ENCODE peak calls at places on chromosome 16, in eight cellular contexts. Q is body of pancreas; K is Panc1; A is stomach; D is adrenal gland; S is psoas muscle; U is colonic mucosa; N is effector memory CD4-positive, alpha-beta T cell. F is an unnamed sample. For H3K4me1 and H3K36me3, the result is how much of the 10 kb centered on the place peaks cover.

GRCh38 chr16:67884-68789 is 4.3 kb downstream of the RHBDF1 start:
- DNase-seq in S (peak), U (no peak), N (no peak), A (no peak), D (no peak), Q (no peak), K (no peak), F (peak)

GRCh38 chr16:9371713-9372448 is 280.4 kb downstream of the HAPSTR1 start:
- DNase-seq in D (no peak), U (no peak), S (no peak), N (no peak), K (no peak), Q (no peak), A (no peak), F (no peak)

GRCh38 chr16:88634141-88634993 is 4.0 kb upstream of the IL17C start:
- DNase-seq in S (no peak), N (peak), A (peak), D (no peak), U (peak), K (no peak), Q (no peak), F (peak)

GRCh38 chr16:74019608-74020007 is 277.0 kb upstream of the PSMD7 start:
- DNase-seq in N (no peak), D (no peak), S (no peak), K (no peak), A (no peak), Q (no peak), U (no peak), F (no peak)

GRCh38 chr16:84380405-84380804 is 12.1 kb downstream of the ATP2C2 start:
- DNase-seq in K (no peak), U (no peak), Q (no peak), S (no peak), D (no peak), A (no peak), N (no peak), F (no peak)

GRCh38 chr16:67399218-67399733 is 6.0 kb upstream of the TPPP3 start:
- DNase-seq in K (no peak), N (no peak), A (peak), Q (peak), D (no peak), S (peak), U (peak), F (no peak)

GRCh38 chr16:84829168-84829965 is 9.6 kb downstream of the CRISPLD2 start:
- DNase-seq in K (no peak), S (peak), D (no peak), A (no peak), Q (peak), N (no peak), U (peak), F (no peak)

GRCh38 chr16:25135239-25135878 is 23.8 kb downstream of the LCMT1 start:
- DNase-seq in D (no peak), Q (no peak), S (no peak), A (no peak), K (no peak), N (no peak), U (peak), F (no peak)

GRCh38 chr16:85717393-85718152 is 28.8 kb upstream of the GINS2 start:
- DNase-seq in A (peak), D (peak), U (peak), N (peak), S (peak), K (no peak), Q (peak), F (peak)

GRCh38 chr16:65681406-65681805 is 559.5 kb upstream of the CDH11 start:
- DNase-seq in K (no peak), N (no peak), A (no peak), S (no peak), U (no peak), Q (no peak), D (no peak), F (no peak)

GRCh38 chr16:82603784-82604411 is 22.9 kb upstream of the CDH13 start:
- DNase-seq in A (peak), Q (peak), N (no peak), S (peak), K (no peak), U (peak), D (no peak), F (peak)

GRCh38 chr16:28984619-28985135 is at the start of gene LAT:
- DNase-seq in K (no peak), N (peak), D (no peak), S (peak), Q (peak), U (peak), A (peak), F (no peak)

GRCh38 chr16:89696598-89697128 is 4.8 kb downstream of the SPATA2L start:
- DNase-seq in Q (no peak), N (no peak), D (peak), S (peak), A (no peak), U (no peak), K (no peak), F (no peak)

GRCh38 chr16:52569296-52569695 is 22.4 kb upstream of the TOX3 start:
- DNase-seq in Q (no peak), K (no peak), N (no peak), D (no peak), S (no peak), A (peak), U (no peak), F (no peak)

GRCh38 chr16:55532227-55532626 is 23.4 kb downstream of the LPCAT2 start:
- DNase-seq in U (no peak), Q (no peak), A (no peak), S (no peak), K (no peak), N (no peak), D (no peak), F (no peak)

GRCh38 chr16:24035127-24035842 is 199.5 kb downstream of the PRKCB start:
- DNase-seq in S (no peak), U (no peak), K (no peak), Q (peak), D (no peak), A (no peak), N (no peak), F (no peak)

GRCh38 chr16:8187782-8188372 is 402.4 kb downstream of the TMEM114 start:
- DNase-seq in S (no peak), N (no peak), D (no peak), Q (no peak), K (no peak), U (no peak), A (no peak), F (no peak)

GRCh38 chr16:54526916-54527315 is 240.3 kb upstream of the IRX3 start:
- DNase-seq in U (no peak), D (no peak), K (no peak), Q (no peak), A (no peak), S (no peak), N (no peak), F (no peak)

GRCh38 chr16:57781741-57782606 is 20.3 kb downstream of the KIFC3 start:
- DNase-seq in U (no peak), Q (no peak), S (no peak), K (no peak), N (no peak), A (no peak), D (no peak), F (no peak)
- H3K4me1 ChIP-seq in U (under half), Q (under half), S (under half), K (under half), N (under half), A (under half), D (under half), F (under half)

GRCh38 chr16:4831616-4832015 is 15.5 kb downstream of the GLYR1 start:
- DNase-seq in D (no peak), K (no peak), Q (no peak), N (no peak), U (no peak), A (no peak), S (no peak), F (no peak)

GRCh38 chr16:4833584-4833983 is 13.5 kb downstream of the GLYR1 start:
- DNase-seq in K (no peak), S (no peak), U (no peak), D (no peak), A (no peak), N (no peak), Q (no peak), F (no peak)

GRCh38 chr16:4836727-4837126 is 10.4 kb downstream of the GLYR1 start:
- DNase-seq in Q (no peak), U (no peak), N (no peak), S (no peak), K (no peak), A (no peak), D (no peak), F (no peak)

GRCh38 chr16:4830408-4830807 is 16.7 kb downstream of the GLYR1 start:
- DNase-seq in N (no peak), Q (no peak), K (no peak), S (peak), D (no peak), A (no peak), U (no peak), F (no peak)

DNA sequence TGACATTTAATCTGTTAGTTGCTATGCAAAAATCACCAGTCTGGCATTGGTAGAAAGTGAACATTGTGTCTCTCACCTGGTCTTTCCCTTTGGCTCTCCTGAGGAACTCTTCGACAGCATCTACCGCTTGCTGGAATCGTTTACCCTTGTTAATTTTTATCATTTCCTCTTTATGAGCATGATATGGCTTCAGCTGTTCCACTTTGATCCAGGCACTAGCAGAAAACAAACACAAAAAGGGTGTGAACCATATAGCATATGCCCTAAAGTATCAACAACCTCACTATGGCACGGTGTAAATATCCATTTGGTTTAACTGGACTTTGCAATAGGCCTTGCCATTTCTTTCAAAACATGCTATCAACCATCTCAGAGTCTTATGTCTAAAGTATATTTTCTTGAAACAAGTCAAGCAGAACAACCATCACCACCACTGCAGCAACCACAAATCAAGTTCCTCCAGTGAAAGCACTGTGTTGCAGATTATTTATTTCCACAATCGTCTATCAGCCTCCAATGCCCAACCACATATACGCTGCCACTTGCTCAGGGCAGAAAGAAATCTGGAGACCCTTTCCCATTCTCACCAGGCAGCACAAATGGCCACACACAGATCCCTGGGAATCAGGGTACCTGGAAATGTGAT is 14.3 kb downstream of the GLYR1 start:
- DNase-seq in U (peak), D (no peak), K (no peak), Q (no peak), A (no peak), S (no peak), N (no peak), F (no peak)
- H3K36me3 ChIP-seq in U (under half), D (under half), K (under half), Q (under half), A (half or more), S (under half), N (half or more), F (half or more)

GRCh38 chr16:57529324-57530103 is 6.9 kb downstream of the CCDC102A start:
- DNase-seq in A (no peak), U (no peak), Q (no peak), K (no peak), N (no peak), D (no peak), S (peak), F (peak)
- H3K4me3 ChIP-seq in A (peak), U (peak), Q (no peak), K (no peak), N (no peak), D (no peak), S (no peak), F (no peak)

GRCh38 chr16:11080999-11081630 is 136.8 kb downstream of the CLEC16A start:
- DNase-seq in Q (no peak), N (no peak), S (no peak), K (no peak), U (no peak), D (no peak), A (no peak), F (no peak)

GRCh38 chr16:11076259-11077018 is 132.1 kb downstream of the CLEC16A start:
- DNase-seq in A (no peak), D (no peak), U (no peak), Q (no peak), K (no peak), N (no peak), S (no peak), F (no peak)

GRCh38 chr16:11080327-11080967 is 136.1 kb downstream of the CLEC16A start:
- DNase-seq in N (no peak), Q (no peak), U (no peak), A (no peak), D (no peak), S (no peak), K (no peak), F (no peak)

GRCh38 chr16:11079657-11080187 is 135.4 kb downstream of the CLEC16A start:
- DNase-seq in Q (peak), U (no peak), K (no peak), S (no peak), N (no peak), A (no peak), D (no peak), F (no peak)

GRCh38 chr16:11078812-11079459 is 134.6 kb downstream of the CLEC16A start:
- DNase-seq in K (no peak), D (no peak), Q (peak), A (no peak), S (no peak), N (no peak), U (peak), F (no peak)
- H3K4me1 ChIP-seq in K (under half), D (under half), Q (under half), A (under half), S (under half), N (under half), U (under half), F (under half)

DNA sequence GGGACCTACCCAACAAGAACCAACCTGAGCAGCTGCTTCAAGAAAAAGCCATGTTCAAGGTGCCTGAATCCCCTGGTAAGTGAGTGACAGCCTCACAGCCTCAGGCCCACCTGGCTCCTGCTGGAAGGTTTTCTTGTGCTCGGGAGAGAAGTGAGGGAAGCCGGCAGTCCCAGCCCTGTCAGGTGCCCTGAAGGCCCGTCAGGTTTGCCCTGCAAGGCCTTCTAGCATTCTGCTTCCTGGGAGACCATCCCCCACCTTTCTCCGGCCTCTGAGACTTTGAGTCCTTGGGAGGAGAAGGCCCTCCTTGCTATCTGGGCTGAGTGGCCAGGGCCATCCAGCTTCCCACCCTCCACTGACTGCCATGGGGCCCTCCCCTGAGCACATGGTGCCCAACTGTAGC is 166.7 kb upstream of the ZNF267 start:
- DNase-seq in A (no peak), D (no peak), Q (no peak), K (no peak), S (no peak), N (no peak), U (no peak), F (no peak)
- H3K36me3 ChIP-seq in A (half or more), D (under half), Q (under half), K (under half), S (under half), N (half or more), U (under half), F (under half)